ENCODE peak calls at places on chromosomes 13 and 19, in five cellular contexts. One of them, this sample, is unnamed.

GRCh38 chr13:74134777-74135305 is 637 bp upstream of the KLF12 start:
- DNase-seq in fibroblast of lung: no peak
- DNase-seq in esophagus squamous epithelium: no peak
- DNase-seq in activated CD8-positive, alpha-beta T cell treated with anti-CD3 and anti-CD28 coated beads for 36 hours: peak
- DNase-seq in upper lobe of right lung: peak
- DNase-seq in this sample: no peak

GRCh38 chr19:34985249-34986022 is 14.7 kb upstream of the GRAMD1A start:
- DNase-seq in fibroblast of lung: peak
- DNase-seq in esophagus squamous epithelium: no peak
- DNase-seq in activated CD8-positive, alpha-beta T cell treated with anti-CD3 and anti-CD28 coated beads for 36 hours: peak
- DNase-seq in upper lobe of right lung: no peak
- DNase-seq in this sample: no peak

GRCh38 chr19:14139944-14140343 is 3.6 kb upstream of the ASF1B start:
- DNase-seq in fibroblast of lung: no peak
- DNase-seq in activated CD8-positive, alpha-beta T cell treated with anti-CD3 and anti-CD28 coated beads for 36 hours: no peak
- DNase-seq in upper lobe of right lung: no peak
- DNase-seq in esophagus squamous epithelium: no peak
- DNase-seq in this sample: no peak

GRCh38 chr13:23724196-23724970 is 154.2 kb downstream of the TNFRSF19 start:
- DNase-seq in activated CD8-positive, alpha-beta T cell treated with anti-CD3 and anti-CD28 coated beads for 36 hours: no peak
- DNase-seq in fibroblast of lung: no peak
- DNase-seq in upper lobe of right lung: no peak
- DNase-seq in esophagus squamous epithelium: no peak
- DNase-seq in this sample: no peak

GRCh38 chr19:47885067-47885463 is 1.1 kb downstream of the SULT2A1 start:
- DNase-seq in activated CD8-positive, alpha-beta T cell treated with anti-CD3 and anti-CD28 coated beads for 36 hours: no peak
- DNase-seq in esophagus squamous epithelium: no peak
- DNase-seq in fibroblast of lung: no peak
- DNase-seq in upper lobe of right lung: no peak
- DNase-seq in this sample: no peak

GRCh38 chr13:23433171-23434153 is at the start of gene SACS:
- DNase-seq in activated CD8-positive, alpha-beta T cell treated with anti-CD3 and anti-CD28 coated beads for 36 hours: no peak
- DNase-seq in fibroblast of lung: peak
- DNase-seq in esophagus squamous epithelium: no peak
- DNase-seq in upper lobe of right lung: no peak
- DNase-seq in this sample: no peak

GRCh38 chr19:36152061-36152885 is at the start of gene COX7A1:
- DNase-seq in esophagus squamous epithelium: no peak
- DNase-seq in activated CD8-positive, alpha-beta T cell treated with anti-CD3 and anti-CD28 coated beads for 36 hours: no peak
- DNase-seq in upper lobe of right lung: peak
- DNase-seq in fibroblast of lung: peak
- DNase-seq in this sample: no peak

GRCh38 chr13:92187378-92187989 is 789.1 kb downstream of the GPC5 start:
- DNase-seq in upper lobe of right lung: no peak
- DNase-seq in activated CD8-positive, alpha-beta T cell treated with anti-CD3 and anti-CD28 coated beads for 36 hours: peak
- DNase-seq in esophagus squamous epithelium: no peak
- DNase-seq in fibroblast of lung: peak
- DNase-seq in this sample: no peak

GRCh38 chr13:114173261-114173660 is 5.8 kb upstream of the CFAP97D2 start:
- DNase-seq in esophagus squamous epithelium: no peak
- DNase-seq in activated CD8-positive, alpha-beta T cell treated with anti-CD3 and anti-CD28 coated beads for 36 hours: no peak
- DNase-seq in upper lobe of right lung: no peak
- DNase-seq in fibroblast of lung: peak
- DNase-seq in this sample: no peak

GRCh38 chr13:75514080-75515040 is 23.3 kb downstream of the COMMD6 start:
- DNase-seq in fibroblast of lung: peak
- DNase-seq in upper lobe of right lung: no peak
- DNase-seq in esophagus squamous epithelium: no peak
- DNase-seq in activated CD8-positive, alpha-beta T cell treated with anti-CD3 and anti-CD28 coated beads for 36 hours: no peak
- DNase-seq in this sample: no peak

GRCh38 chr13:111902726-111903125 is 164.2 kb upstream of the SOX1 start:
- DNase-seq in esophagus squamous epithelium: no peak
- DNase-seq in upper lobe of right lung: no peak
- DNase-seq in fibroblast of lung: no peak
- DNase-seq in activated CD8-positive, alpha-beta T cell treated with anti-CD3 and anti-CD28 coated beads for 36 hours: no peak
- DNase-seq in this sample: no peak

GRCh38 chr13:79779761-79780160 is 298.8 kb downstream of the NDFIP2 start:
- DNase-seq in activated CD8-positive, alpha-beta T cell treated with anti-CD3 and anti-CD28 coated beads for 36 hours: no peak
- DNase-seq in upper lobe of right lung: no peak
- DNase-seq in fibroblast of lung: peak
- DNase-seq in esophagus squamous epithelium: no peak
- DNase-seq in this sample: peak

GRCh38 chr13:80305737-80306136 is 35.2 kb downstream of the SPRY2 start:
- DNase-seq in activated CD8-positive, alpha-beta T cell treated with anti-CD3 and anti-CD28 coated beads for 36 hours: no peak
- DNase-seq in upper lobe of right lung: no peak
- DNase-seq in esophagus squamous epithelium: no peak
- DNase-seq in fibroblast of lung: no peak
- DNase-seq in this sample: no peak

GRCh38 chr13:93786846-93787245 is 560.2 kb downstream of the GPC6 start:
- DNase-seq in upper lobe of right lung: no peak
- DNase-seq in activated CD8-positive, alpha-beta T cell treated with anti-CD3 and anti-CD28 coated beads for 36 hours: no peak
- DNase-seq in fibroblast of lung: peak
- DNase-seq in esophagus squamous epithelium: no peak
- DNase-seq in this sample: no peak

GRCh38 chr13:30585748-30586262 is 31.9 kb upstream of the USPL1 start:
- DNase-seq in activated CD8-positive, alpha-beta T cell treated with anti-CD3 and anti-CD28 coated beads for 36 hours: no peak
- DNase-seq in fibroblast of lung: peak
- DNase-seq in esophagus squamous epithelium: no peak
- DNase-seq in upper lobe of right lung: no peak
- DNase-seq in this sample: no peak

GRCh38 chr19:29775575-29775900 is 36.3 kb upstream of the CCNE1 start:
- DNase-seq in fibroblast of lung: no peak
- DNase-seq in upper lobe of right lung: no peak
- DNase-seq in activated CD8-positive, alpha-beta T cell treated with anti-CD3 and anti-CD28 coated beads for 36 hours: no peak
- DNase-seq in esophagus squamous epithelium: no peak
- DNase-seq in this sample: no peak

DNA sequence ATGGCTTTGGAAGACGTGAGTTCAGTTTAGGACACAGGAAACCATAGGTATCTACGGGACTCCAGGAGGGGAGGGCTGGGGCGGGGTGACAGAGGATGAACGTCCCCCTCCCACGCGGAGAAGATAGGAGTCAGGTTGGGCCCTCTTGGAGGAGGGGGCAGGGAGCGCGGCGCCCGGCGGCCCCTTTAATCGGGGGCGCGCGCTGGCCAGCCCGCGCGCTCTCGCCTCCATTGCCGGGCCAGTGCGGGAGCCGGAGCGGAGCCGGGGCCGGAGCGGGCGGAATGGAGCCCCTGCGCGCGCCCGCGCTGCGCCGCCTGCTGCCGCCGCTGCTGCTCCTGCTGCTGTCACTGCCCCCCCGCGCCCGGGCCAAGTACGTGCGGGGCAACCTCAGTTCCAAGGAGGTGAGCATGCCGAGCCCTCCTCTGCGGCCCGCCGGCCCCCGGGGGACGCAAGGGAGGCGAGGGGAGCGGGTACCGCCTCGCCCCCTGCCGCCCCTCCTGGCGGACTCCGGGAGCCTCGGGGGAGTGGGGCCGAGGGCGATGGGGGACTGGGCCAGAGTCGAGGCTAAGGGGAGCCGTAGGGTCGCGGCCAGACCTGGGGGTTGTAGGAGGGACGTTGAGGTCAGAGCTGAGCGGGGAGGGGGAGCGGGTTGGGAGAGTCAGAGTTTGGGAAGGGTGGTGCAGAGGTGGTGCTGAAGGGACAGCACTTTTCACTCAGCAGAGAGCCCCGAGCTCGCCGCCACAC is at the start of gene TMEM145:
- DNase-seq in esophagus squamous epithelium: no peak
- DNase-seq in activated CD8-positive, alpha-beta T cell treated with anti-CD3 and anti-CD28 coated beads for 36 hours: peak
- DNase-seq in fibroblast of lung: peak
- DNase-seq in upper lobe of right lung: no peak
- DNase-seq in this sample: no peak
- TF ChIP-seq CTCF in esophagus squamous epithelium: no peak
- TF ChIP-seq CTCF in activated CD8-positive, alpha-beta T cell treated with anti-CD3 and anti-CD28 coated beads for 36 hours: no peak
- TF ChIP-seq CTCF in fibroblast of lung: no peak
- TF ChIP-seq CTCF in upper lobe of right lung: no peak
- TF ChIP-seq CTCF in this sample: no peak

DNA sequence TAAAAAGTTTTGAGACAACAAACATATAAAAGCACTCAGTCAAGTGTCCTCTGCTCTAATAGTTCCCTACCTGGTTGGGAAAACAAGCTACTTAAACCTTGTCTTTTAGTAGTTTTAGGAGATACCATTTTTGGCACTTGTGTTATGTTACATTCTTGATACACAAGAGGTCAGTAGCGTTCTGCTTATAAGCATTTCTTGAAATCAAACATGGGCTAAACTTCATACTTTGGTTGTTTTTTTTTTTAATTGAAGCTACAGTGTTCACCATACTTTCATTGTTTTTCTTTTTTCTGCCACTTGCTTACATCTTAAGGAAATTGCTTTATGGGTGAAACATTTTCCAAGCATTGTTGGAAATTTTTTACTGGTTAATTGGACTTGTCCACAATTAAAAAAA is 12.9 kb downstream of the NHLRC3 start:
- DNase-seq in upper lobe of right lung: no peak
- DNase-seq in activated CD8-positive, alpha-beta T cell treated with anti-CD3 and anti-CD28 coated beads for 36 hours: no peak
- DNase-seq in fibroblast of lung: peak
- DNase-seq in esophagus squamous epithelium: no peak
- DNase-seq in this sample: no peak
- TF ChIP-seq CTCF in upper lobe of right lung: peak
- TF ChIP-seq CTCF in activated CD8-positive, alpha-beta T cell treated with anti-CD3 and anti-CD28 coated beads for 36 hours: peak
- TF ChIP-seq CTCF in fibroblast of lung: peak
- TF ChIP-seq CTCF in esophagus squamous epithelium: peak
- TF ChIP-seq CTCF in this sample: peak

GRCh38 chr13:98083507-98083906 is 59.4 kb upstream of the FARP1 start:
- DNase-seq in upper lobe of right lung: no peak
- DNase-seq in activated CD8-positive, alpha-beta T cell treated with anti-CD3 and anti-CD28 coated beads for 36 hours: no peak
- DNase-seq in fibroblast of lung: peak
- DNase-seq in esophagus squamous epithelium: no peak
- DNase-seq in this sample: no peak
- TF ChIP-seq CTCF in upper lobe of right lung: no peak
- TF ChIP-seq CTCF in activated CD8-positive, alpha-beta T cell treated with anti-CD3 and anti-CD28 coated beads for 36 hours: no peak
- TF ChIP-seq CTCF in fibroblast of lung: peak
- TF ChIP-seq CTCF in esophagus squamous epithelium: no peak
- TF ChIP-seq CTCF in this sample: no peak

GRCh38 chr19:12126707-12127106 is 13.4 kb downstream of the ZNF20 start:
- DNase-seq in esophagus squamous epithelium: no peak
- DNase-seq in upper lobe of right lung: no peak
- DNase-seq in fibroblast of lung: no peak
- DNase-seq in activated CD8-positive, alpha-beta T cell treated with anti-CD3 and anti-CD28 coated beads for 36 hours: peak
- DNase-seq in this sample: no peak
- TF ChIP-seq CTCF in esophagus squamous epithelium: peak
- TF ChIP-seq CTCF in upper lobe of right lung: peak
- TF ChIP-seq CTCF in fibroblast of lung: peak
- TF ChIP-seq CTCF in activated CD8-positive, alpha-beta T cell treated with anti-CD3 and anti-CD28 coated beads for 36 hours: peak
- TF ChIP-seq CTCF in this sample: peak

GRCh38 chr13:20728579-20729300 is 25.2 kb downstream of the IL17D start:
- DNase-seq in activated CD8-positive, alpha-beta T cell treated with anti-CD3 and anti-CD28 coated beads for 36 hours: no peak
- DNase-seq in upper lobe of right lung: no peak
- DNase-seq in esophagus squamous epithelium: no peak
- DNase-seq in fibroblast of lung: no peak
- DNase-seq in this sample: no peak
- TF ChIP-seq CTCF in activated CD8-positive, alpha-beta T cell treated with anti-CD3 and anti-CD28 coated beads for 36 hours: no peak
- TF ChIP-seq CTCF in upper lobe of right lung: no peak
- TF ChIP-seq CTCF in esophagus squamous epithelium: no peak
- TF ChIP-seq CTCF in fibroblast of lung: no peak
- TF ChIP-seq CTCF in this sample: no peak